ENCODE peak calls at places on chromosomes 16 and 17, in nine cellular contexts. One of them, this sample, is unnamed.

GRCh38 chr17:61155590-61156181 is 244.0 kb upstream of the TBX2 start:
- DNase-seq in endothelial cell: no peak
- DNase-seq in amygdala: no peak
- DNase-seq in non-pigmented ciliary epithelial cell: no peak
- DNase-seq in stimulated activated CD4-positive, alpha-beta T cell treated with anti-CD3 and anti-CD28 coated beads, Interleukin-1b, Interleukin-23, amount 100 ng/mL, for 4 hours: no peak
- DNase-seq in ovary: no peak
- DNase-seq in EL: no peak
- DNase-seq in NCI-H2029: no peak
- DNase-seq in mucosa of descending colon: no peak
- DNase-seq in this sample: no peak

GRCh38 chr17:80892900-80893603 is 98.6 kb upstream of the CHMP6 start:
- DNase-seq in stimulated activated CD4-positive, alpha-beta T cell treated with anti-CD3 and anti-CD28 coated beads, Interleukin-1b, Interleukin-23, amount 100 ng/mL, for 4 hours: peak; percentile 50
- DNase-seq in EL: peak; percentile 94
- DNase-seq in NCI-H2029: no peak
- DNase-seq in non-pigmented ciliary epithelial cell: no peak
- DNase-seq in mucosa of descending colon: no peak
- DNase-seq in endothelial cell: no peak
- DNase-seq in amygdala: no peak
- DNase-seq in ovary: no peak
- DNase-seq in this sample: peak; percentile 13

GRCh38 chr17:60819447-60820130 is 141.9 kb downstream of the BCAS3 start:
- DNase-seq in NCI-H2029: no peak
- DNase-seq in non-pigmented ciliary epithelial cell: no peak
- DNase-seq in endothelial cell: no peak
- DNase-seq in amygdala: no peak
- DNase-seq in stimulated activated CD4-positive, alpha-beta T cell treated with anti-CD3 and anti-CD28 coated beads, Interleukin-1b, Interleukin-23, amount 100 ng/mL, for 4 hours: no peak
- DNase-seq in ovary: no peak
- DNase-seq in EL: no peak
- DNase-seq in mucosa of descending colon: no peak
- DNase-seq in this sample: no peak

GRCh38 chr17:49217651-49218413 is 7.3 kb downstream of the ABI3 start:
- DNase-seq in non-pigmented ciliary epithelial cell: no peak
- DNase-seq in mucosa of descending colon: peak; percentile 66
- DNase-seq in stimulated activated CD4-positive, alpha-beta T cell treated with anti-CD3 and anti-CD28 coated beads, Interleukin-1b, Interleukin-23, amount 100 ng/mL, for 4 hours: no peak
- DNase-seq in NCI-H2029: no peak
- DNase-seq in EL: no peak
- DNase-seq in endothelial cell: no peak
- DNase-seq in ovary: no peak
- DNase-seq in amygdala: peak; percentile 26
- DNase-seq in this sample: no peak

GRCh38 chr17:35778641-35779196 is 16.7 kb downstream of the MMP28 start:
- DNase-seq in NCI-H2029: no peak
- DNase-seq in non-pigmented ciliary epithelial cell: no peak
- DNase-seq in mucosa of descending colon: no peak
- DNase-seq in endothelial cell: no peak
- DNase-seq in stimulated activated CD4-positive, alpha-beta T cell treated with anti-CD3 and anti-CD28 coated beads, Interleukin-1b, Interleukin-23, amount 100 ng/mL, for 4 hours: no peak
- DNase-seq in ovary: no peak
- DNase-seq in EL: no peak
- DNase-seq in amygdala: no peak
- DNase-seq in this sample: no peak

GRCh38 chr17:5352681-5353289 is 66.7 kb downstream of the NUP88 start:
- DNase-seq in EL: no peak
- DNase-seq in endothelial cell: no peak
- DNase-seq in mucosa of descending colon: no peak
- DNase-seq in NCI-H2029: no peak
- DNase-seq in amygdala: no peak
- DNase-seq in non-pigmented ciliary epithelial cell: no peak
- DNase-seq in stimulated activated CD4-positive, alpha-beta T cell treated with anti-CD3 and anti-CD28 coated beads, Interleukin-1b, Interleukin-23, amount 100 ng/mL, for 4 hours: no peak
- DNase-seq in ovary: no peak
- DNase-seq in this sample: no peak

GRCh38 chr17:40139566-40140058 is 725 bp upstream of the CASC3 start:
- DNase-seq in EL: no peak
- DNase-seq in amygdala: no peak
- DNase-seq in mucosa of descending colon: peak; percentile 45
- DNase-seq in non-pigmented ciliary epithelial cell: no peak
- DNase-seq in ovary: peak; percentile 68
- DNase-seq in endothelial cell: peak; percentile 5
- DNase-seq in stimulated activated CD4-positive, alpha-beta T cell treated with anti-CD3 and anti-CD28 coated beads, Interleukin-1b, Interleukin-23, amount 100 ng/mL, for 4 hours: no peak
- DNase-seq in NCI-H2029: no peak
- DNase-seq in this sample: no peak

GRCh38 chr17:72173475-72174116 is 52.8 kb downstream of the SOX9 start:
- DNase-seq in endothelial cell: no peak
- DNase-seq in stimulated activated CD4-positive, alpha-beta T cell treated with anti-CD3 and anti-CD28 coated beads, Interleukin-1b, Interleukin-23, amount 100 ng/mL, for 4 hours: no peak
- DNase-seq in amygdala: no peak
- DNase-seq in non-pigmented ciliary epithelial cell: no peak
- DNase-seq in EL: no peak
- DNase-seq in ovary: no peak
- DNase-seq in NCI-H2029: peak; percentile 21
- DNase-seq in mucosa of descending colon: no peak
- DNase-seq in this sample: no peak

GRCh38 chr16:84611041-84611440 is 6.8 kb downstream of the COTL1 start:
- DNase-seq in amygdala: no peak
- DNase-seq in EL: no peak
- DNase-seq in non-pigmented ciliary epithelial cell: no peak
- DNase-seq in endothelial cell: no peak
- DNase-seq in stimulated activated CD4-positive, alpha-beta T cell treated with anti-CD3 and anti-CD28 coated beads, Interleukin-1b, Interleukin-23, amount 100 ng/mL, for 4 hours: no peak
- DNase-seq in mucosa of descending colon: no peak
- DNase-seq in NCI-H2029: no peak
- DNase-seq in ovary: no peak
- DNase-seq in this sample: no peak

GRCh38 chr16:58063377-58064076 is 38.0 kb downstream of the MMP15 start:
- DNase-seq in amygdala: no peak
- DNase-seq in NCI-H2029: no peak
- DNase-seq in ovary: no peak
- DNase-seq in EL: no peak
- DNase-seq in mucosa of descending colon: no peak
- DNase-seq in non-pigmented ciliary epithelial cell: no peak
- DNase-seq in endothelial cell: peak; percentile 43
- DNase-seq in stimulated activated CD4-positive, alpha-beta T cell treated with anti-CD3 and anti-CD28 coated beads, Interleukin-1b, Interleukin-23, amount 100 ng/mL, for 4 hours: no peak
- DNase-seq in this sample: no peak

GRCh38 chr16:90001761-90002503 is 17.3 kb downstream of the DBNDD1 start:
- DNase-seq in NCI-H2029: no peak
- DNase-seq in ovary: no peak
- DNase-seq in non-pigmented ciliary epithelial cell: no peak
- DNase-seq in amygdala: no peak
- DNase-seq in mucosa of descending colon: no peak
- DNase-seq in stimulated activated CD4-positive, alpha-beta T cell treated with anti-CD3 and anti-CD28 coated beads, Interleukin-1b, Interleukin-23, amount 100 ng/mL, for 4 hours: no peak
- DNase-seq in endothelial cell: no peak
- DNase-seq in EL: no peak
- DNase-seq in this sample: no peak

GRCh38 chr17:79691931-79692330 is 38.8 kb upstream of the ENPP7 start:
- DNase-seq in stimulated activated CD4-positive, alpha-beta T cell treated with anti-CD3 and anti-CD28 coated beads, Interleukin-1b, Interleukin-23, amount 100 ng/mL, for 4 hours: no peak
- DNase-seq in ovary: peak; percentile 53
- DNase-seq in mucosa of descending colon: no peak
- DNase-seq in non-pigmented ciliary epithelial cell: no peak
- DNase-seq in NCI-H2029: no peak
- DNase-seq in EL: no peak
- DNase-seq in amygdala: peak; percentile 24
- DNase-seq in endothelial cell: no peak
- DNase-seq in this sample: no peak

GRCh38 chr16:65064131-65064530 is 57.7 kb downstream of the CDH11 start:
- DNase-seq in non-pigmented ciliary epithelial cell: no peak
- DNase-seq in mucosa of descending colon: no peak
- DNase-seq in EL: no peak
- DNase-seq in ovary: no peak
- DNase-seq in stimulated activated CD4-positive, alpha-beta T cell treated with anti-CD3 and anti-CD28 coated beads, Interleukin-1b, Interleukin-23, amount 100 ng/mL, for 4 hours: no peak
- DNase-seq in endothelial cell: no peak
- DNase-seq in amygdala: no peak
- DNase-seq in NCI-H2029: no peak
- DNase-seq in this sample: no peak

GRCh38 chr17:72407336-72408121 is 286.7 kb downstream of the SOX9 start:
- DNase-seq in EL: peak; percentile 98
- DNase-seq in NCI-H2029: peak; percentile 83
- DNase-seq in endothelial cell: no peak
- DNase-seq in ovary: peak; percentile 57
- DNase-seq in amygdala: peak; percentile 12
- DNase-seq in stimulated activated CD4-positive, alpha-beta T cell treated with anti-CD3 and anti-CD28 coated beads, Interleukin-1b, Interleukin-23, amount 100 ng/mL, for 4 hours: no peak
- DNase-seq in non-pigmented ciliary epithelial cell: peak; percentile 86
- DNase-seq in mucosa of descending colon: peak; percentile 72
- DNase-seq in this sample: no peak

GRCh38 chr17:72588561-72588960 is 467.7 kb downstream of the SOX9 start:
- DNase-seq in non-pigmented ciliary epithelial cell: no peak
- DNase-seq in stimulated activated CD4-positive, alpha-beta T cell treated with anti-CD3 and anti-CD28 coated beads, Interleukin-1b, Interleukin-23, amount 100 ng/mL, for 4 hours: no peak
- DNase-seq in endothelial cell: no peak
- DNase-seq in NCI-H2029: peak; percentile 30
- DNase-seq in mucosa of descending colon: no peak
- DNase-seq in ovary: no peak
- DNase-seq in EL: no peak
- DNase-seq in amygdala: no peak
- DNase-seq in this sample: no peak

GRCh38 chr17:31175237-31175636 is 80.5 kb downstream of the NF1 start:
- DNase-seq in mucosa of descending colon: no peak
- DNase-seq in stimulated activated CD4-positive, alpha-beta T cell treated with anti-CD3 and anti-CD28 coated beads, Interleukin-1b, Interleukin-23, amount 100 ng/mL, for 4 hours: no peak
- DNase-seq in endothelial cell: no peak
- DNase-seq in non-pigmented ciliary epithelial cell: no peak
- DNase-seq in ovary: no peak
- DNase-seq in EL: no peak
- DNase-seq in NCI-H2029: no peak
- DNase-seq in amygdala: no peak
- DNase-seq in this sample: no peak

GRCh38 chr17:45332989-45333701 is 16.3 kb upstream of the MAP3K14 start:
- DNase-seq in mucosa of descending colon: no peak
- DNase-seq in ovary: peak; percentile 7
- DNase-seq in non-pigmented ciliary epithelial cell: no peak
- DNase-seq in NCI-H2029: no peak
- DNase-seq in stimulated activated CD4-positive, alpha-beta T cell treated with anti-CD3 and anti-CD28 coated beads, Interleukin-1b, Interleukin-23, amount 100 ng/mL, for 4 hours: no peak
- DNase-seq in amygdala: no peak
- DNase-seq in EL: peak; percentile 39
- DNase-seq in endothelial cell: no peak
- DNase-seq in this sample: no peak

GRCh38 chr16:84813141-84813933 is 6.4 kb upstream of the CRISPLD2 start:
- DNase-seq in NCI-H2029: no peak
- DNase-seq in mucosa of descending colon: no peak
- DNase-seq in ovary: no peak
- DNase-seq in stimulated activated CD4-positive, alpha-beta T cell treated with anti-CD3 and anti-CD28 coated beads, Interleukin-1b, Interleukin-23, amount 100 ng/mL, for 4 hours: no peak
- DNase-seq in endothelial cell: no peak
- DNase-seq in non-pigmented ciliary epithelial cell: no peak
- DNase-seq in EL: no peak
- DNase-seq in amygdala: no peak
- DNase-seq in this sample: no peak

GRCh38 chr17:65472602-65473001 is 88.8 kb downstream of the AXIN2 start:
- DNase-seq in ovary: no peak
- DNase-seq in EL: no peak
- DNase-seq in amygdala: no peak
- DNase-seq in non-pigmented ciliary epithelial cell: no peak
- DNase-seq in stimulated activated CD4-positive, alpha-beta T cell treated with anti-CD3 and anti-CD28 coated beads, Interleukin-1b, Interleukin-23, amount 100 ng/mL, for 4 hours: no peak
- DNase-seq in endothelial cell: no peak
- DNase-seq in mucosa of descending colon: no peak
- DNase-seq in NCI-H2029: no peak
- DNase-seq in this sample: no peak

GRCh38 chr17:31593806-31594205 is 202.3 kb downstream of the RAB11FIP4 start:
- DNase-seq in EL: peak; percentile 94
- DNase-seq in ovary: no peak
- DNase-seq in stimulated activated CD4-positive, alpha-beta T cell treated with anti-CD3 and anti-CD28 coated beads, Interleukin-1b, Interleukin-23, amount 100 ng/mL, for 4 hours: no peak
- DNase-seq in endothelial cell: no peak
- DNase-seq in amygdala: no peak
- DNase-seq in NCI-H2029: no peak
- DNase-seq in mucosa of descending colon: no peak
- DNase-seq in non-pigmented ciliary epithelial cell: no peak
- DNase-seq in this sample: no peak

GRCh38 chr17:58273453-58274104 is 7.2 kb downstream of the MPO start:
- DNase-seq in ovary: no peak
- DNase-seq in stimulated activated CD4-positive, alpha-beta T cell treated with anti-CD3 and anti-CD28 coated beads, Interleukin-1b, Interleukin-23, amount 100 ng/mL, for 4 hours: no peak
- DNase-seq in non-pigmented ciliary epithelial cell: no peak
- DNase-seq in mucosa of descending colon: no peak
- DNase-seq in EL: no peak
- DNase-seq in amygdala: no peak
- DNase-seq in endothelial cell: no peak
- DNase-seq in NCI-H2029: no peak
- DNase-seq in this sample: no peak

GRCh38 chr17:38591759-38592241 is 14.0 kb downstream of the SRCIN1 start:
- DNase-seq in amygdala: no peak
- DNase-seq in endothelial cell: no peak
- DNase-seq in mucosa of descending colon: no peak
- DNase-seq in non-pigmented ciliary epithelial cell: no peak
- DNase-seq in stimulated activated CD4-positive, alpha-beta T cell treated with anti-CD3 and anti-CD28 coated beads, Interleukin-1b, Interleukin-23, amount 100 ng/mL, for 4 hours: no peak
- DNase-seq in NCI-H2029: no peak
- DNase-seq in EL: peak; percentile 67
- DNase-seq in ovary: no peak
- DNase-seq in this sample: no peak

GRCh38 chr17:78759203-78759968 is 22.7 kb downstream of the CYTH1 start:
- DNase-seq in EL: no peak
- DNase-seq in amygdala: no peak
- DNase-seq in mucosa of descending colon: peak; percentile 74
- DNase-seq in endothelial cell: no peak
- DNase-seq in ovary: peak; percentile 70
- DNase-seq in non-pigmented ciliary epithelial cell: no peak
- DNase-seq in stimulated activated CD4-positive, alpha-beta T cell treated with anti-CD3 and anti-CD28 coated beads, Interleukin-1b, Interleukin-23, amount 100 ng/mL, for 4 hours: no peak
- DNase-seq in NCI-H2029: peak; percentile 84
- DNase-seq in this sample: peak; percentile 69

GRCh38 chr17:38577645-38578173 is 28.0 kb downstream of the SRCIN1 start:
- DNase-seq in non-pigmented ciliary epithelial cell: no peak
- DNase-seq in mucosa of descending colon: no peak
- DNase-seq in stimulated activated CD4-positive, alpha-beta T cell treated with anti-CD3 and anti-CD28 coated beads, Interleukin-1b, Interleukin-23, amount 100 ng/mL, for 4 hours: no peak
- DNase-seq in EL: no peak
- DNase-seq in ovary: no peak
- DNase-seq in endothelial cell: no peak
- DNase-seq in NCI-H2029: no peak
- DNase-seq in amygdala: no peak
- DNase-seq in this sample: no peak

GRCh38 chr17:45794840-45795239 is 10.7 kb downstream of the CRHR1 start:
- DNase-seq in non-pigmented ciliary epithelial cell: no peak
- DNase-seq in mucosa of descending colon: no peak
- DNase-seq in NCI-H2029: no peak
- DNase-seq in stimulated activated CD4-positive, alpha-beta T cell treated with anti-CD3 and anti-CD28 coated beads, Interleukin-1b, Interleukin-23, amount 100 ng/mL, for 4 hours: no peak
- DNase-seq in amygdala: no peak
- DNase-seq in ovary: no peak
- DNase-seq in EL: peak; percentile 20
- DNase-seq in endothelial cell: peak; percentile 39
- DNase-seq in this sample: no peak

GRCh38 chr17:41498276-41498675 is 7.1 kb downstream of the KRT13 start:
- DNase-seq in endothelial cell: no peak
- DNase-seq in ovary: no peak
- DNase-seq in EL: no peak
- DNase-seq in NCI-H2029: peak; percentile 18
- DNase-seq in stimulated activated CD4-positive, alpha-beta T cell treated with anti-CD3 and anti-CD28 coated beads, Interleukin-1b, Interleukin-23, amount 100 ng/mL, for 4 hours: no peak
- DNase-seq in mucosa of descending colon: no peak
- DNase-seq in non-pigmented ciliary epithelial cell: no peak
- DNase-seq in amygdala: no peak
- DNase-seq in this sample: no peak

GRCh38 chr16:77944631-77945030 is 77.7 kb upstream of the CLEC3A start:
- DNase-seq in ovary: no peak
- DNase-seq in amygdala: no peak
- DNase-seq in non-pigmented ciliary epithelial cell: no peak
- DNase-seq in EL: no peak
- DNase-seq in mucosa of descending colon: no peak
- DNase-seq in endothelial cell: no peak
- DNase-seq in stimulated activated CD4-positive, alpha-beta T cell treated with anti-CD3 and anti-CD28 coated beads, Interleukin-1b, Interleukin-23, amount 100 ng/mL, for 4 hours: no peak
- DNase-seq in NCI-H2029: no peak
- DNase-seq in this sample: no peak

GRCh38 chr17:50621562-50621961 is 13.1 kb upstream of the ABCC3 start:
- DNase-seq in endothelial cell: no peak
- DNase-seq in stimulated activated CD4-positive, alpha-beta T cell treated with anti-CD3 and anti-CD28 coated beads, Interleukin-1b, Interleukin-23, amount 100 ng/mL, for 4 hours: no peak
- DNase-seq in NCI-H2029: no peak
- DNase-seq in EL: no peak
- DNase-seq in ovary: no peak
- DNase-seq in non-pigmented ciliary epithelial cell: no peak
- DNase-seq in mucosa of descending colon: no peak
- DNase-seq in amygdala: no peak
- DNase-seq in this sample: no peak

GRCh38 chr17:20302191-20302917 is 165.0 kb downstream of the LGALS9B start:
- DNase-seq in stimulated activated CD4-positive, alpha-beta T cell treated with anti-CD3 and anti-CD28 coated beads, Interleukin-1b, Interleukin-23, amount 100 ng/mL, for 4 hours: no peak
- DNase-seq in ovary: peak; percentile 72
- DNase-seq in EL: no peak
- DNase-seq in endothelial cell: no peak
- DNase-seq in NCI-H2029: no peak
- DNase-seq in amygdala: no peak
- DNase-seq in non-pigmented ciliary epithelial cell: no peak
- DNase-seq in mucosa of descending colon: no peak
- DNase-seq in this sample: no peak

GRCh38 chr17:20315821-20316220 is 151.5 kb downstream of the LGALS9B start:
- DNase-seq in NCI-H2029: no peak
- DNase-seq in EL: no peak
- DNase-seq in amygdala: no peak
- DNase-seq in endothelial cell: no peak
- DNase-seq in non-pigmented ciliary epithelial cell: no peak
- DNase-seq in stimulated activated CD4-positive, alpha-beta T cell treated with anti-CD3 and anti-CD28 coated beads, Interleukin-1b, Interleukin-23, amount 100 ng/mL, for 4 hours: no peak
- DNase-seq in ovary: no peak
- DNase-seq in mucosa of descending colon: no peak
- DNase-seq in this sample: no peak

GRCh38 chr16:20916927-20917326 is 16.4 kb downstream of the LYRM1 start:
- DNase-seq in NCI-H2029: no peak
- DNase-seq in ovary: no peak
- DNase-seq in non-pigmented ciliary epithelial cell: no peak
- DNase-seq in endothelial cell: no peak
- DNase-seq in stimulated activated CD4-positive, alpha-beta T cell treated with anti-CD3 and anti-CD28 coated beads, Interleukin-1b, Interleukin-23, amount 100 ng/mL, for 4 hours: no peak
- DNase-seq in amygdala: no peak
- DNase-seq in mucosa of descending colon: no peak
- DNase-seq in EL: no peak
- DNase-seq in this sample: no peak

This sample was measured in stimulated activated CD8-positive, alpha-beta memory T cell treated with anti-CD3 and anti-CD28 coated beads, Interleukin-15, amount 100 ng/mL, for 1 hour.